ENCODE peak calls at places on chromosomes 6 and 20, in four cellular contexts. J is PC-3, D is upper lobe of right lung, C is uterus. Y is an unnamed sample.

GRCh38 chr20:50071039-50071888 is 41.7 kb downstream of the UBE2V1 start:
- DNase-seq in J (peak; percentile 98), D (peak; percentile 94), C (peak; percentile 93), Y (peak; percentile 38)

GRCh38 chr6:156897907-156898531 is 120.8 kb downstream of the ARID1B start:
- DNase-seq in J (no peak), D (no peak), C (no peak), Y (no peak)

GRCh38 chr6:133093957-133094356 is 147.2 kb upstream of the EYA4 start:
- DNase-seq in J (peak; percentile 48), D (no peak), C (no peak), Y (no peak)

GRCh38 chr20:62363920-62364851 is 2.9 kb downstream of the LAMA5 start:
- DNase-seq in J (no peak), D (peak; percentile 68), C (peak; percentile 36), Y (no peak)

GRCh38 chr6:130993292-130993765 is 69.7 kb downstream of the EPB41L2 start:
- DNase-seq in J (no peak), D (no peak), C (no peak), Y (no peak)

GRCh38 chr6:87730310-87730709 is 28.3 kb upstream of the AKIRIN2 start:
- DNase-seq in J (peak; percentile 80), D (no peak), C (no peak), Y (no peak)

GRCh38 chr20:34871966-34872603 is 571 bp downstream of the GGT7 start:
- DNase-seq in J (no peak), D (no peak), C (no peak), Y (no peak)

GRCh38 chr6:48695872-48696271 is 584.9 kb upstream of the PTCHD4 start:
- DNase-seq in J (no peak), D (no peak), C (no peak), Y (no peak)

GRCh38 chr6:28158318-28158717 is 16.6 kb downstream of the ZKSCAN8 start:
- DNase-seq in J (no peak), D (no peak), C (no peak), Y (no peak)

GRCh38 chr6:55082021-55082420 is 92.3 kb upstream of the HCRTR2 start:
- DNase-seq in J (peak; percentile 5), D (no peak), C (no peak), Y (no peak)

GRCh38 chr6:160110724-160111123 is 10.9 kb upstream of the SLC22A1 start:
- DNase-seq in J (no peak), D (no peak), C (no peak), Y (no peak)

GRCh38 chr6:155186052-155186658 is 77.7 kb upstream of the CLDN20 start:
- DNase-seq in J (peak; percentile 28), D (no peak), C (no peak), Y (no peak)

GRCh38 chr20:4726710-4727391 is 5.1 kb downstream of the PRND start:
- DNase-seq in J (no peak), D (no peak), C (no peak), Y (peak; percentile 36)

GRCh38 chr6:52337633-52338290 is 24.2 kb upstream of the PAQR8 start:
- DNase-seq in J (peak; percentile 58), D (no peak), C (no peak), Y (no peak)

GRCh38 chr6:147135211-147135672 is 69.0 kb upstream of the STXBP5 start:
- DNase-seq in J (peak; percentile 85), D (no peak), C (no peak), Y (peak; percentile 91)

GRCh38 chr6:139250296-139251274 is 41.2 kb downstream of the TXLNB start:
- DNase-seq in J (peak; percentile 55), D (no peak), C (peak; percentile 51), Y (no peak)

GRCh38 chr6:12356983-12357972 is 67.1 kb downstream of the EDN1 start:
- DNase-seq in J (no peak), D (no peak), C (no peak), Y (no peak)

GRCh38 chr6:4102687-4103244 is 23.8 kb upstream of the FAM217A start:
- DNase-seq in J (no peak), D (no peak), C (no peak), Y (no peak)

GRCh38 chr6:63899550-63899949 is 263.9 kb downstream of the PHF3 start:
- DNase-seq in J (peak; percentile 67), D (no peak), C (no peak), Y (no peak)

GRCh38 chr6:157019733-157020132 is 242.6 kb downstream of the ARID1B start:
- DNase-seq in J (peak; percentile 16), D (no peak), C (no peak), Y (no peak)

GRCh38 chr6:36577298-36577697 is 16.9 kb upstream of the SRSF3 start:
- DNase-seq in J (peak; percentile 90), D (no peak), C (no peak), Y (peak; percentile 42)

GRCh38 chr6:140850438-140850837 is 1282.3 kb upstream of the GJE1 start:
- DNase-seq in J (peak; percentile 43), D (no peak), C (no peak), Y (no peak)

GRCh38 chr6:124226396-124226795 is 422.7 kb downstream of the NKAIN2 start:
- DNase-seq in J (no peak), D (no peak), C (no peak), Y (no peak)

GRCh38 chr6:10949579-10950490 is 63.0 kb downstream of the SYCP2L start:
- DNase-seq in J (no peak), D (no peak), C (no peak), Y (no peak)

GRCh38 chr6:137949686-137950390 is 82.8 kb downstream of the TNFAIP3 start:
- DNase-seq in J (no peak), D (no peak), C (no peak), Y (no peak)

GRCh38 chr6:88490865-88491264 is 324.7 kb upstream of the CNR1 start:
- DNase-seq in J (peak; percentile 9), D (no peak), C (no peak), Y (no peak)

GRCh38 chr6:158595223-158595622 is 35.3 kb downstream of the TMEM181 start:
- DNase-seq in J (no peak), D (no peak), C (no peak), Y (no peak)

GRCh38 chr6:33323623-33323948 is 6.0 kb upstream of the ZBTB22 start:
- DNase-seq in J (no peak), D (no peak), C (no peak), Y (no peak)

GRCh38 chr6:71090216-71090615 is 133.4 kb upstream of the B3GAT2 start:
- DNase-seq in J (no peak), D (no peak), C (no peak), Y (no peak)

GRCh38 chr20:52493177-52493711 is 301.7 kb upstream of the ZFP64 start:
- DNase-seq in J (no peak), D (no peak), C (peak; percentile 14), Y (no peak)

GRCh38 chr6:169533656-169534421 is 168.0 kb downstream of the WDR27 start:
- DNase-seq in J (no peak), D (no peak), C (no peak), Y (no peak)

GRCh38 chr6:144149558-144149893 is 791 bp upstream of the STX11 start:
- DNase-seq in J (no peak), D (peak; percentile 67), C (no peak), Y (no peak)
- H3K27ac ChIP-seq in J (no peak overlapping the region), D (peak overlapping the region; percentile 88), C (no peak overlapping the region), Y (no peak overlapping the region)

DNA sequence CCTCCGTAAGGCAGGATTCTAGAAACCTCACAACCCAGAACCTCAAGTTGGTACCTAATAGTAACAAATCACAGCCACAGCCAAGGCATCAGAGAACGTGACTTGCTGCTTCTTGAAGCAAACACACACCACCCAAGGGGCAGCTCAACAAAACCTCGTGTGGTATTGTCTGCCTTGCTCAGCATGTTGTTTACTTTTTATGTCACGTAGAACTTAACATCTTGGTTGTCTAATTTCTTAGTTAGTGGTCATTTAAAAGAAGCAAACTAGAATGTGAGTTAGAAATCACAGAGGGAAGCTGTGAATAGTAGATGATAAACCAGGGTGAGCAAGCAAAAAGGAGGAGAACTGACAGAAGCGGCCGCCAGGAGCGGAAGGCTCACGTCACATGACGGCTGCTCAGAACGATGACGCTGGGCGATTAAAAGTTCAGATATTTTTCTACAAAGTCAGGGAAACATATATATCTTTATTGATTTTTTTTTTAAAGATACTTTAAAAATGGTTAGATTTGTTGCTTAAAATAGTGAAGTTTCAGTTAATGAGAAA is 51.5 kb upstream of the KIF25 start:
- DNase-seq in J (no peak), D (no peak), C (no peak), Y (no peak)
- H3K4me3 ChIP-seq in J (no peak overlapping the region), D (no peak overlapping the region), C (no peak overlapping the region), Y (no peak overlapping the region)

GRCh38 chr6:26389349-26389799 is 6.5 kb downstream of the BTN2A2 start:
- DNase-seq in J (no peak), D (no peak), C (no peak), Y (no peak)

GRCh38 chr6:26392932-26393636 is 9.0 kb upstream of the BTN3A1 start:
- DNase-seq in J (no peak), D (peak; percentile 74), C (no peak), Y (no peak)

GRCh38 chr6:26388014-26388413 is 5.1 kb downstream of the BTN2A2 start:
- DNase-seq in J (peak; percentile 11), D (no peak), C (no peak), Y (no peak)

GRCh38 chr6:26388441-26388840 is 5.5 kb downstream of the BTN2A2 start:
- DNase-seq in J (no peak), D (no peak), C (no peak), Y (no peak)

GRCh38 chr6:26390504-26390903 is 7.6 kb downstream of the BTN2A2 start:
- DNase-seq in J (no peak), D (no peak), C (no peak), Y (no peak)
- TF ChIP-seq CTCF in J (no peak), D (no peak), C (no peak), Y (no peak)

GRCh38 chr20:57179265-57179664 is 87.2 kb downstream of the BMP7 start:
- DNase-seq in J (no peak), D (no peak), C (no peak), Y (no peak)
- H3K27ac ChIP-seq in J (no peak overlapping the region), D (no peak overlapping the region), C (no peak overlapping the region), Y (no peak overlapping the region)